ENCODE peak calls at places on chromosome 17, in seven cellular contexts. B, U, R, Z, O, I and W are unnamed samples.

GRCh38 chr17:38330941-38331411 is 12.8 kb downstream of the GPR179 start:
- DNase-seq in B (no peak), U (no peak), R (no peak), Z (no peak), O (no peak), I (no peak), W (no peak)

GRCh38 chr17:45288825-45289224 is 26.9 kb upstream of the SPATA32 start:
- DNase-seq in B (no peak), U (no peak), R (no peak), Z (no peak), O (no peak), I (no peak), W (no peak)

GRCh38 chr17:79851461-79851817 is 12.2 kb upstream of the CBX4 start:
- DNase-seq in B (peak), U (no peak), R (no peak), Z (no peak), O (no peak), I (no peak), W (no peak)

GRCh38 chr17:67326440-67326839 is 39.9 kb downstream of the PSMD12 start:
- DNase-seq in B (no peak), U (no peak), R (no peak), Z (no peak), O (no peak), I (no peak), W (no peak)

GRCh38 chr17:2233441-2233947 is 70.1 kb downstream of the SMG6 start:
- DNase-seq in B (no peak), U (no peak), R (no peak), Z (no peak), O (no peak), I (no peak), W (no peak)

GRCh38 chr17:265726-266125 is 84.3 kb upstream of the DOC2B start:
- DNase-seq in B (no peak), U (no peak), R (no peak), Z (no peak), O (no peak), I (no peak), W (no peak)

GRCh38 chr17:61904094-61904710 is 23.6 kb downstream of the INTS2 start:
- DNase-seq in B (no peak), U (no peak), R (no peak), Z (no peak), O (no peak), I (peak), W (no peak)

GRCh38 chr17:44878627-44879221 is 20.5 kb downstream of the EFTUD2 start:
- DNase-seq in B (peak), U (peak), R (no peak), Z (peak), O (peak), I (no peak), W (peak)

GRCh38 chr17:42016952-42017865 is at the start of gene DNAJC7:
- DNase-seq in B (peak), U (peak), R (peak), Z (peak), O (peak), I (peak), W (peak)

GRCh38 chr17:40953876-40954275 is 12.9 kb downstream of the KRT39 start:
- DNase-seq in B (peak), U (no peak), R (no peak), Z (no peak), O (no peak), I (no peak), W (peak)

GRCh38 chr17:60993497-60993896 is 315.8 kb downstream of the BCAS3 start:
- DNase-seq in B (no peak), U (no peak), R (no peak), Z (no peak), O (no peak), I (no peak), W (no peak)

GRCh38 chr17:15247891-15248529 is 17.1 kb downstream of the PMP22 start:
- DNase-seq in B (no peak), U (no peak), R (no peak), Z (no peak), O (no peak), I (no peak), W (no peak)

GRCh38 chr17:57135748-57136342 is 50.8 kb downstream of the AKAP1 start:
- DNase-seq in B (no peak), U (no peak), R (no peak), Z (peak), O (peak), I (no peak), W (no peak)

GRCh38 chr17:59160203-59161025 is 4.9 kb downstream of the PRR11 start:
- DNase-seq in B (no peak), U (no peak), R (no peak), Z (no peak), O (no peak), I (no peak), W (no peak)

GRCh38 chr17:15441315-15441714 is 26.1 kb downstream of the CDRT4 start:
- DNase-seq in B (no peak), U (peak), R (no peak), Z (no peak), O (no peak), I (no peak), W (no peak)

GRCh38 chr17:57578608-57578990 is 166.5 kb downstream of the CCDC182 start:
- DNase-seq in B (no peak), U (no peak), R (no peak), Z (no peak), O (no peak), I (peak), W (no peak)

GRCh38 chr17:28475151-28475900 is 1.9 kb downstream of the SLC13A2 start:
- DNase-seq in B (no peak), U (no peak), R (no peak), Z (peak), O (no peak), I (no peak), W (peak)

GRCh38 chr17:28256881-28257280 is 62.1 kb upstream of the TMEM97 start:
- DNase-seq in B (no peak), U (no peak), R (no peak), Z (peak), O (no peak), I (no peak), W (no peak)

GRCh38 chr17:78883090-78883532 is 19.9 kb downstream of the CEP295NL start:
- DNase-seq in B (peak), U (peak), R (no peak), Z (peak), O (peak), I (no peak), W (no peak)

GRCh38 chr17:65041518-65041917 is 15.0 kb downstream of the GNA13 start:
- DNase-seq in B (no peak), U (peak), R (no peak), Z (no peak), O (no peak), I (no peak), W (no peak)

GRCh38 chr17:73318427-73318813 is 6.6 kb upstream of the CDC42EP4 start:
- DNase-seq in B (no peak), U (no peak), R (no peak), Z (no peak), O (no peak), I (no peak), W (no peak)

DNA sequence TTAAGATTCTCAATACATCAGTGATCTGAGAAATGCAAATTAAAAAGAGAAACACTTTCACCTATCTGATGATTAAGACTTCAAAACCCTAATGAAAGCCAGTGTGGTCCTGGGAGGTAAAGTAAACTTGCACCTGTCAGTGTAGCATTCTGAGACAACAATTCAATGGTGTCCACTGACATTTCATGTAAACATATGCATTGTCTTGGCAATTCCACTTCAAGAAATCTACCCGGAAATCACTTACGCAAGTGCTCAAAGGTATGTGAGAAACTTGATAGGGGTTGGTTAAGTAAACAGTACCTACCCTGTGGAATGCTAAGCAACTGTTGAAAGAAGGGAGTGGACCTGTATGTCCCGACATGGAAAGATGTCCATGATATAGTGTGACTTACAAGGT is 2.1 kb downstream of the ST6GALNAC1 start:
- DNase-seq in B (peak), U (peak), R (no peak), Z (peak), O (no peak), I (no peak), W (peak)
- TF ChIP-seq JUND in B (no peak), U (peak), R (no peak), Z (no peak), O (no peak), I (no peak), W (peak)

GRCh38 chr17:14058051-14058450 is 11.3 kb upstream of the COX10 start:
- DNase-seq in B (no peak), U (no peak), R (no peak), Z (no peak), O (no peak), I (no peak), W (no peak)
- TF ChIP-seq JUND in B (no peak), U (no peak), R (no peak), Z (no peak), O (no peak), I (no peak), W (no peak)

GRCh38 chr17:7881655-7882054 is 6.9 kb upstream of the CHD3 start:
- DNase-seq in B (no peak), U (no peak), R (no peak), Z (no peak), O (peak), I (no peak), W (no peak)
- TF ChIP-seq JUND in B (no peak), U (no peak), R (no peak), Z (no peak), O (no peak), I (no peak), W (no peak)

DNA sequence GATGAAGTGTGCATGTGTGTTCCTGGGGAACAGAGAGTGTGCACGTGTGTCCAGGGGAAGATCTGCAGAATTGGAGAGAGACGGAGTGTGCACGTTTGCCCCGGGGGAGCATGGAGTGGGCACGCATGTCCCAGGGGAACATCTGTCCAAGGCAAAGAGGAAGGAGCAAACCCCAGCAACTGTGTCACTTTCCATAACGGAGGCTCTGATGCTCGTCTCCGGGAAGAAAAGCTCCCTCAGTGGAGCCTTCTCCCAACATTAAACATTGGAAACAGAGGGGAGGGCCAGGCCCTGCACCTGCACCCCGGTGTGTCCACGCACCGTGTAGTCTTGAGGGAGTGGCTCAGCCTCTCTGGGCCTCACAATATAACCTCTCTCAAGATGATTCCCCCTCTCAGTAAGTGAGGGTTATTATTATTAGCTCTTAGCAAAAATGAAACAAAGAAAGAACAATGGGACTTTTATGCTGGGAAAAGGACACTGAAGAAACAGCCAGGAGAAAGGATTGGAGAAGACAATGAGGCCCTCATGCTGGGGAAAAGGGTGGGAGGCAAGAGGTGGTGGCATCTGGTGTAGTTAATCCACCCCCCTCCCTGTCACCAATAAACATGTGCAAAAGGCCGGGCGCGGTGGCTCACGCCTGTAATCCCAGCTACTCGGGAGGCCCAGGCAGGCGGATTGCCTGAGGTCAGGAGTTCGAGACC is 7.6 kb downstream of the RAB40B start:
- DNase-seq in B (no peak), U (no peak), R (no peak), Z (no peak), O (no peak), I (no peak), W (no peak)
- TF ChIP-seq JUND in B (no peak), U (no peak), R (no peak), Z (no peak), O (no peak), I (no peak), W (no peak)

DNA sequence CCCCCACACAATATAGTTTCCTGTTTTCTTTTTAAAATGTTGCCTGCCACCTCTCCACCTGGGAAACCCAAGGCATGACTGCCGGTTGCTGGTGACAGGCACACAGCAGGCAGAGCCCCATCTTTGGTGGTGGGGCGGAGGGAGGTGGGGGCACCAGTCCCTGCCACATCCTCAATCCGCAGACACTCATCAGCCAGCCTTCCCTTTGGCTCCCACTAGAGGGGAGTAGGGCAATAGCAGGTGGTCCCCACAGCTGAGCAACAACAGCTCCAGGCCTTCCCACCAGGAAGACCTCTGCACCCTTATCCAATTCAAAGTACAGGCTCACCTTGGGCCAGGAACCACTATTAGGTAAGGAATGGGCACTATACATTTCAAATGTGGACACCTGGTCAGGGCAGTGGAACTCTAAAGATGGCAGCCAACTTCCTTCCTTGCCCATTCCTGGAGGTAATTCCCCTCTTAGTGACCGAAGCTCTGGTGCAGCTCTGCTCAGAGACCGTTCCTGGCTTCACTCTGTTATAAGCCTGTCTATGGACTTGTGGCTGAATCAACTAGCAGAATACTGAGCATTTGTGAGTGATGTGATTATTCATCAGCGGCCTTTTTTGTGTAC is 13.9 kb downstream of the RECQL5 start:
- DNase-seq in B (no peak), U (peak), R (no peak), Z (peak), O (peak), I (no peak), W (peak)
- TF ChIP-seq JUND in B (no peak), U (no peak), R (no peak), Z (no peak), O (no peak), I (no peak), W (no peak)

GRCh38 chr17:74797824-74798223 is 21.7 kb upstream of the NAT9 start:
- DNase-seq in B (no peak), U (no peak), R (no peak), Z (no peak), O (peak), I (no peak), W (no peak)
- TF ChIP-seq JUND in B (no peak), U (no peak), R (no peak), Z (no peak), O (no peak), I (no peak), W (no peak)